ENCODE peak calls at places on chromosomes 2 and 18, in nine cellular contexts. G is HCT116; Q is mammary epithelial cell; Z is iPS DF 6.9; L is GM12865; C is BJ; T is mucosa of descending colon; K is transverse colon; H is CD4-positive, alpha-beta memory T cell. D is an unnamed sample.

GRCh38 chr18:62979172-62979571 is 263.8 kb downstream of the PHLPP1 start:
- DNase-seq in Q (peak; percentile 77), T (no peak), G (no peak), H (no peak), Z (no peak), C (peak; percentile 39), K (no peak), L (no peak), D (peak; percentile 83)

GRCh38 chr2:166410828-166411472 is 35.2 kb upstream of the SCN9A start:
- DNase-seq in Z (no peak), G (peak; percentile 58), K (no peak), C (peak; percentile 55), Q (peak; percentile 84), L (no peak), H (no peak), T (no peak), D (peak; percentile 92)

GRCh38 chr2:102801098-102801718 is 39.4 kb downstream of the TMEM182 start:
- DNase-seq in H (no peak), Q (peak; percentile 7), C (no peak), K (no peak), Z (peak; percentile 11), L (peak; percentile 14), T (no peak), G (peak; percentile 40), D (peak; percentile 1)

GRCh38 chr2:131016826-131017596 is 76.2 kb downstream of the FAM168B start:
- DNase-seq in Z (no peak), K (no peak), G (no peak), L (no peak), C (peak; percentile 21), T (no peak), Q (peak; percentile 98), H (no peak), D (peak; percentile 77)

GRCh38 chr2:27322301-27322765 is 564 bp downstream of the MPV17 start:
- DNase-seq in H (no peak), C (no peak), K (peak; percentile 18), L (peak; percentile 52), G (no peak), Z (no peak), Q (no peak), T (no peak), D (no peak)

GRCh38 chr2:189268763-189269162 is 89.2 kb upstream of the COL5A2 start:
- DNase-seq in K (no peak), C (no peak), G (no peak), Z (no peak), L (no peak), T (no peak), Q (no peak), H (no peak), D (no peak)

GRCh38 chr2:115389024-115389423 is 946.6 kb downstream of the DPP10 start:
- DNase-seq in H (no peak), G (no peak), Q (no peak), K (no peak), L (no peak), Z (no peak), T (no peak), C (no peak), D (no peak)

GRCh38 chr2:59167514-59167913 is 926.4 kb upstream of the FANCL start:
- DNase-seq in H (no peak), Z (no peak), G (no peak), T (no peak), K (no peak), C (no peak), Q (no peak), L (no peak), D (no peak)

GRCh38 chr2:98140210-98140609 is 53.2 kb downstream of the VWA3B start:
- DNase-seq in K (no peak), Q (no peak), H (no peak), G (no peak), T (no peak), C (no peak), Z (no peak), L (no peak), D (peak; percentile 36)

GRCh38 chr2:235566931-235567495 is 73.2 kb downstream of the AGAP1 start:
- DNase-seq in G (no peak), Q (no peak), C (no peak), K (no peak), H (no peak), T (no peak), Z (no peak), L (no peak), D (no peak)

GRCh38 chr18:59885579-59886163 is 14.1 kb upstream of the PMAIP1 start:
- DNase-seq in Q (peak; percentile 92), H (peak; percentile 60), K (no peak), T (no peak), C (no peak), L (peak; percentile 84), Z (no peak), G (no peak), D (peak; percentile 70)

DNA sequence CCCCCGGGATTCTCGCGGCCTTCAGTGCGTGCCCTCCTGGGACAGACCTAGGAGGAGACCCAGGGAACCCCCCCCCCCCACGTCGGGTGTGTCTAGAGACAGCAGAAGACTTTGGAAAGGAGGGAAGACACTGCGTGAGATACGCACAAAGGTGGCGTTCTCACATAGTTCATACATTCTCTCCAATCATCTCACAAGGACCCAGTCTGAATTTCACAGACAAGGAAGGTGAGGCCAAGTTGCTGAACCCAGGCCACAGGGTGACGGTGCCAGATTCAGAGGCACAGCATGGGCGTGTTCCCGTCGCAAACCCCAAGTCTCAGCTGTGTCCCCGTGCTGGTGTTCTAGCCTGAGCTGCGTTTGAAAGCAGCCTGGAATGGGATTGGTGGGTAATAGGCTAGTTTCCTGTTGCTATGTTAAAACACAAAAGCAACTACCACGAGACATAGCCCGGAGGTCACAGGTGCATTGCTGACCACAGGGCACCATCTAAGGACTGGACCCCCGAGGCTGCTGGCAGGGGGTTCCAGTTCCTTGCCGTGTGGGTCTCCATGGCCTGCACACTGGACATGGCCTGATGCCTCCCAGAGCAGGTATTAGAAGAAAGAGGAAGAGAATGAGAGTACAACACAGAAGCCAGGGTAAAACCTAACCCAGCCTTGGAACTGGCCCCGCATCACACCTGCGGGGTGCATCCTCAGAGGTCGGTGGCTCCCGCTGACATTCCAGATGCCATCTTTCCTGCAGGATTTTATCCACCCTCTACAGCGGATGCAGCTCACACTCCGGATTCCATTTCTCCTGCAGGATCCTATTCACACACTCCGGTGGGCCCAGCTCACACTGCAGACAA is 1.1 kb upstream of the PXDN start:
- DNase-seq in H (no peak), L (no peak), T (no peak), G (no peak), Z (no peak), Q (no peak), K (no peak), C (no peak), D (no peak)
- H3K4me3 ChIP-seq in H (no peak overlapping the region), L (no peak overlapping the region), T (no peak overlapping the region), G (no peak overlapping the region), Z (no peak overlapping the region), Q (no peak overlapping the region), K (peak overlapping the region; percentile 66), C (peak overlapping the region; percentile 78), D (peak overlapping the region; percentile 74)

DNA sequence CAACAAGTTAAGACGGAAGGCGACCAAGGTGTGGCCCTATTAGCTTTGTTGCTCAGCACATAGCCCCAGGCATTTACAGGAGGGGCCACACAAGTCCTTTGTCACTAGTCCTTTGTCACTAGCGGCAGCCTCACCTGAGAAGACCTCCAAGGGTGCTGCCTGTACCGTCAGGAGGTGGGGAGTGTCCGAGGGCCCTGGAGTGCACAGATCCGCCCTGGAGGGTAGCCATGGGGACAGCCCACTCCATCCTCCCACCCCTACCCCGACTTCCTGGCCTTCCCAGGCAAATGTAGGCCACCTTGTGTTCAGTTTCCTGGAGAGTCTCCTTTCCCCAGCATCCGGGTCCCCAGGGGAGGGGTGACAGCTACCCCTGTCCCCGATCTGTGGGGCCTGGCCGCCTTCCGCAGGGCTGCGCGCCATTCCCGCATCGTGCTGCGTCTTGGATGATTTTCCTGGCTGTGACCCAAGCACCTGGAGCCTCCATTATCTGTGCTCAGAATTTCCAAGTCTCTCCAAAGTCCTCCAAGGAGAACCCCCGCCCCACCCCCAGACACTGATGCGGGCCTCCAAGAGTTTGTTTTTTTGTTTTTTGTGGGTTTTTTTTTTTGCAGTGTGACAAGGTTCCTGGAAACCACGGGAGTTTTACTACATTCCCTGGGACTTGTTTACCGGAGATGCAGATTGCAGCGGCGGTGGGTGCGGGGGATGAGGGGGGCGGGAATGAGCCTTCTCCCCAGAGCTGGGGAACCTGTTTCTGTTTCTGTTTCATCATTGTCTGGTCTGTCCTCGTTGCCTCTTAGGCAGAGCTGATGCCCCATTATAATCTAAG is 28.6 kb downstream of the TEX44 start:
- DNase-seq in Z (no peak), H (no peak), L (no peak), T (no peak), G (peak; percentile 86), K (peak; percentile 30), Q (no peak), C (no peak), D (no peak)
- H3K4me3 ChIP-seq in Z (no peak overlapping the region), H (no peak overlapping the region), L (no peak overlapping the region), T (no peak overlapping the region), G (peak overlapping the region; percentile 48), K (no peak overlapping the region), Q (no peak overlapping the region), C (no peak overlapping the region), D (no peak overlapping the region)

DNA sequence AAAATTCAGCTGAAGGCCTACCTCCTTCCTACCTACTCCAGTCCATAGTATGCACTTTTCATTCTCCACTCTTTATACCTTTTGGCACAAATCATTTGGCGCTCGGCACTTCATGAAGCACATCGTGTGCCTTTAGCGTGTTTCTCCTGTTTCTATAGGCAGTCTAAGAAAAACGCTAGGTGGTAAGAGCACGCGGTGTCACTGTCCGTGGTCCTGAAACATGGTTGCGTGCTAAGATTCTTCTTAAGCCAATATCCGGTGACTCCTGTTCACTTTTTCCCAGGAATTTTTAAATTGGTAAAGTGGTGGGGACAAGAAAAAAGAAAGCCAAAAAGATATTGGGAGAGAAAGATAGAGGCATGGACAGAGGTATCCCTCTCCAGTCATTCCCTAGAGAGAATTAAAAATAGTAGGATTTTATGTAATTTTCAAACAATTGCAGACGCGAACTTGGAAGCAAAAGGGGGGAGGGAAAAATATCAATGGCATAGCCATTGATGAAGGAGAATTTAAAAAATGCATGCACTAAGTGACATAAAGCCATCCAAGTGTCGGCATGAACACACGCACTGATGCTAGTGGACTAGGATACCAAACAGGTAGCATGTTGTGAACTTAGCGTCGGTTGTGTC is 1.4 kb upstream of the CTNNA2 start:
- DNase-seq in G (no peak), C (no peak), H (no peak), L (peak; percentile 8), Q (peak; percentile 1), K (peak; percentile 35), T (no peak), Z (peak; percentile 81), D (no peak)
- H3K4me3 ChIP-seq in G (no peak overlapping the region), C (no peak overlapping the region), H (no peak overlapping the region), L (no peak overlapping the region), Q (no peak overlapping the region), K (no peak overlapping the region), T (no peak overlapping the region), Z (no peak overlapping the region), D (no peak overlapping the region)

DNA sequence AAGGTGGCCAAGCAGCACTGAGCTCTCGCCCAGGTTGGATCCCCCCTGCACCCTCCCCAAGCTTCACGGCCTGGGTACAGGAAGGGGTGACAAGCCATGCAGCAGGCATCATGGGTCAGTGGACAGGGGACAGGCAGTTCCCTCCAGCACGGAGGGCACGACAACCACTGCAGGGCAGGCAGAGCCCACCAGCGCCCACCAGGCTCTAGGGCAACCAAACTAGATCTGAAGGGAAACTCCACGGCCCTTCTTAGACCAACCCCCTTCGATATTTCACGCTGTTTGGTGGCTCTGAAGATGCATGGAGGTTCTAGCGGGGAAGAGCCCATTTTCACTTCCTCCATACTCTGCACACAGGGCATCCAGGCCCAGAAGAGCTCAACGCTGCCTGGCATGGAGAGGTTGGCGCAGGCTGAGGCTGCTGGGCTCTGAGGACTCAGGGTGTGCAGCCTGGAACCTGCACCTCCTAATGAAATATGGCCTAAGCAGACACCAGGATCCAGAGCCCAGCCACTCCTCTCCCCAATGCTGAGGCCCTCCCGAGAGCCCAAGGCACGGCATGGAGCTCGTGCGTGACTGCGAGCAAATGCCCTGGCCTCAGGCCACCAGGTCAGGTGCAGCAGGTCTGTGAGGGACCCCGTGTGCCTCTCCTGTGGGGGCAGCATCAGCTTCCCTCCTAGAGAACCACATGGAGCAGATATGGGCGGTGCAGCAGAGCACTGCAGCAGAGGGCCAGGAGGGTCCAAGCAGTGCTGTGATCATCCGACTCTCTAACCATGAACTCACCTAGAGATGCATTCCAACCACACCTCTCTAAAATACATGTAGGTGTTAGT is 8.7 kb upstream of the MTERF4 start:
- DNase-seq in Q (no peak), C (no peak), K (no peak), T (peak; percentile 65), H (no peak), Z (no peak), L (peak; percentile 68), G (no peak), D (no peak)
- H3K4me3 ChIP-seq in Q (no peak overlapping the region), C (no peak overlapping the region), K (no peak overlapping the region), T (no peak overlapping the region), H (peak overlapping the region; percentile 48), Z (no peak overlapping the region), L (peak overlapping the region; percentile 52), G (no peak overlapping the region), D (no peak overlapping the region)

D was measured in skeletal muscle cell.